ENCODE peak calls at places on chromosome 1, in ten cellular contexts. One of them, this sample, is unnamed.

GRCh38 chr1:3423245-3423829 is 31.1 kb upstream of the ARHGEF16 start:
- DNase-seq in Ammon's horn: peak; percentile 83
- DNase-seq in left ventricle myocardium superior: peak; percentile 92
- DNase-seq in BJ: no peak
- DNase-seq in NCI-H187: no peak
- DNase-seq in iris pigment epithelial cell: no peak
- DNase-seq in Karpas-422: no peak
- DNase-seq in activated T-cell treated with anti-CD3 and anti-CD28 coated beads, Interleukin-2, amount 50 U/mL, for 24 hours: no peak
- DNase-seq in foreskin fibroblast: no peak
- DNase-seq in activated naive CD4-positive, alpha-beta T cell: no peak
- DNase-seq in this sample: no peak

GRCh38 chr1:155872527-155872926 is 13.2 kb downstream of the SYT11 start:
- DNase-seq in Ammon's horn: peak; percentile 84
- DNase-seq in left ventricle myocardium superior: no peak
- DNase-seq in BJ: no peak
- DNase-seq in NCI-H187: no peak
- DNase-seq in iris pigment epithelial cell: no peak
- DNase-seq in Karpas-422: no peak
- DNase-seq in activated T-cell treated with anti-CD3 and anti-CD28 coated beads, Interleukin-2, amount 50 U/mL, for 24 hours: no peak
- DNase-seq in foreskin fibroblast: no peak
- DNase-seq in activated naive CD4-positive, alpha-beta T cell: no peak
- DNase-seq in this sample: no peak

GRCh38 chr1:44505210-44505993 is 100.3 kb downstream of the RNF220 start:
- DNase-seq in Ammon's horn: no peak
- DNase-seq in left ventricle myocardium superior: peak; percentile 48
- DNase-seq in BJ: no peak
- DNase-seq in NCI-H187: no peak
- DNase-seq in iris pigment epithelial cell: peak; percentile 2
- DNase-seq in Karpas-422: no peak
- DNase-seq in activated T-cell treated with anti-CD3 and anti-CD28 coated beads, Interleukin-2, amount 50 U/mL, for 24 hours: no peak
- DNase-seq in foreskin fibroblast: no peak
- DNase-seq in activated naive CD4-positive, alpha-beta T cell: no peak
- DNase-seq in this sample: no peak

GRCh38 chr1:243397613-243398321 is 141.9 kb downstream of the SDCCAG8 start:
- DNase-seq in Ammon's horn: no peak
- DNase-seq in left ventricle myocardium superior: no peak
- DNase-seq in BJ: no peak
- DNase-seq in NCI-H187: no peak
- DNase-seq in iris pigment epithelial cell: no peak
- DNase-seq in Karpas-422: no peak
- DNase-seq in activated T-cell treated with anti-CD3 and anti-CD28 coated beads, Interleukin-2, amount 50 U/mL, for 24 hours: no peak
- DNase-seq in foreskin fibroblast: no peak
- DNase-seq in activated naive CD4-positive, alpha-beta T cell: no peak
- DNase-seq in this sample: no peak

GRCh38 chr1:41769068-41769467 is 149.7 kb downstream of the HIVEP3 start:
- DNase-seq in Ammon's horn: no peak
- DNase-seq in left ventricle myocardium superior: no peak
- DNase-seq in BJ: no peak
- DNase-seq in NCI-H187: no peak
- DNase-seq in iris pigment epithelial cell: no peak
- DNase-seq in Karpas-422: no peak
- DNase-seq in activated T-cell treated with anti-CD3 and anti-CD28 coated beads, Interleukin-2, amount 50 U/mL, for 24 hours: peak; percentile 8
- DNase-seq in foreskin fibroblast: no peak
- DNase-seq in activated naive CD4-positive, alpha-beta T cell: no peak
- DNase-seq in this sample: no peak

GRCh38 chr1:246608616-246609376 is 42.5 kb downstream of the CNST start:
- DNase-seq in Ammon's horn: no peak
- DNase-seq in left ventricle myocardium superior: peak; percentile 68
- DNase-seq in BJ: peak; percentile 74
- DNase-seq in NCI-H187: no peak
- DNase-seq in iris pigment epithelial cell: peak; percentile 97
- DNase-seq in Karpas-422: no peak
- DNase-seq in activated T-cell treated with anti-CD3 and anti-CD28 coated beads, Interleukin-2, amount 50 U/mL, for 24 hours: peak; percentile 47
- DNase-seq in foreskin fibroblast: peak; percentile 96
- DNase-seq in activated naive CD4-positive, alpha-beta T cell: no peak
- DNase-seq in this sample: peak; percentile 89

GRCh38 chr1:84888753-84889152 is 4.3 kb downstream of the LPAR3 start:
- DNase-seq in Ammon's horn: no peak
- DNase-seq in left ventricle myocardium superior: no peak
- DNase-seq in BJ: no peak
- DNase-seq in NCI-H187: no peak
- DNase-seq in iris pigment epithelial cell: no peak
- DNase-seq in Karpas-422: no peak
- DNase-seq in activated T-cell treated with anti-CD3 and anti-CD28 coated beads, Interleukin-2, amount 50 U/mL, for 24 hours: no peak
- DNase-seq in foreskin fibroblast: no peak
- DNase-seq in activated naive CD4-positive, alpha-beta T cell: no peak
- DNase-seq in this sample: no peak

GRCh38 chr1:87450615-87451209 is 122.0 kb downstream of the LMO4 start:
- DNase-seq in Ammon's horn: no peak
- DNase-seq in left ventricle myocardium superior: peak; percentile 37
- DNase-seq in BJ: no peak
- DNase-seq in NCI-H187: no peak
- DNase-seq in iris pigment epithelial cell: no peak
- DNase-seq in Karpas-422: peak; percentile 72
- DNase-seq in activated T-cell treated with anti-CD3 and anti-CD28 coated beads, Interleukin-2, amount 50 U/mL, for 24 hours: no peak
- DNase-seq in foreskin fibroblast: no peak
- DNase-seq in activated naive CD4-positive, alpha-beta T cell: no peak
- DNase-seq in this sample: no peak

GRCh38 chr1:45864124-45864721 is 60.8 kb downstream of the MAST2 start:
- DNase-seq in Ammon's horn: peak; percentile 28
- DNase-seq in left ventricle myocardium superior: no peak
- DNase-seq in BJ: no peak
- DNase-seq in NCI-H187: no peak
- DNase-seq in iris pigment epithelial cell: peak; percentile 38
- DNase-seq in Karpas-422: no peak
- DNase-seq in activated T-cell treated with anti-CD3 and anti-CD28 coated beads, Interleukin-2, amount 50 U/mL, for 24 hours: no peak
- DNase-seq in foreskin fibroblast: no peak
- DNase-seq in activated naive CD4-positive, alpha-beta T cell: no peak
- DNase-seq in this sample: no peak

GRCh38 chr1:37319284-37319683 is 155.1 kb upstream of the ZC3H12A start:
- DNase-seq in Ammon's horn: no peak
- DNase-seq in left ventricle myocardium superior: no peak
- DNase-seq in BJ: no peak
- DNase-seq in NCI-H187: no peak
- DNase-seq in iris pigment epithelial cell: no peak
- DNase-seq in Karpas-422: no peak
- DNase-seq in activated T-cell treated with anti-CD3 and anti-CD28 coated beads, Interleukin-2, amount 50 U/mL, for 24 hours: no peak
- DNase-seq in foreskin fibroblast: no peak
- DNase-seq in activated naive CD4-positive, alpha-beta T cell: no peak
- DNase-seq in this sample: no peak

GRCh38 chr1:3011631-3012510 is 9.4 kb upstream of the ACTRT2 start:
- DNase-seq in Ammon's horn: peak; percentile 60
- DNase-seq in left ventricle myocardium superior: peak; percentile 23
- DNase-seq in BJ: no peak
- DNase-seq in NCI-H187: no peak
- DNase-seq in iris pigment epithelial cell: no peak
- DNase-seq in Karpas-422: no peak
- DNase-seq in activated T-cell treated with anti-CD3 and anti-CD28 coated beads, Interleukin-2, amount 50 U/mL, for 24 hours: no peak
- DNase-seq in foreskin fibroblast: no peak
- DNase-seq in activated naive CD4-positive, alpha-beta T cell: no peak
- DNase-seq in this sample: no peak

GRCh38 chr1:148372731-148373130 is 110.4 kb downstream of the PPIAL4G start:
- DNase-seq in Ammon's horn: no peak
- DNase-seq in left ventricle myocardium superior: no peak
- DNase-seq in BJ: no peak
- DNase-seq in NCI-H187: no peak
- DNase-seq in iris pigment epithelial cell: peak; percentile 36
- DNase-seq in Karpas-422: no peak
- DNase-seq in activated T-cell treated with anti-CD3 and anti-CD28 coated beads, Interleukin-2, amount 50 U/mL, for 24 hours: no peak
- DNase-seq in foreskin fibroblast: peak; percentile 28
- DNase-seq in activated naive CD4-positive, alpha-beta T cell: no peak
- DNase-seq in this sample: peak; percentile 59

GRCh38 chr1:93219443-93219842 is 38.9 kb downstream of the CCDC18 start:
- DNase-seq in Ammon's horn: no peak
- DNase-seq in left ventricle myocardium superior: no peak
- DNase-seq in BJ: no peak
- DNase-seq in NCI-H187: no peak
- DNase-seq in iris pigment epithelial cell: peak; percentile 87
- DNase-seq in Karpas-422: no peak
- DNase-seq in activated T-cell treated with anti-CD3 and anti-CD28 coated beads, Interleukin-2, amount 50 U/mL, for 24 hours: no peak
- DNase-seq in foreskin fibroblast: no peak
- DNase-seq in activated naive CD4-positive, alpha-beta T cell: no peak
- DNase-seq in this sample: no peak

GRCh38 chr1:201719812-201720521 is 109.0 kb upstream of the IPO9 start:
- DNase-seq in Ammon's horn: peak; percentile 94
- DNase-seq in left ventricle myocardium superior: peak; percentile 86
- DNase-seq in BJ: peak; percentile 68
- DNase-seq in NCI-H187: no peak
- DNase-seq in iris pigment epithelial cell: peak; percentile 93
- DNase-seq in Karpas-422: no peak
- DNase-seq in activated T-cell treated with anti-CD3 and anti-CD28 coated beads, Interleukin-2, amount 50 U/mL, for 24 hours: no peak
- DNase-seq in foreskin fibroblast: peak; percentile 66
- DNase-seq in activated naive CD4-positive, alpha-beta T cell: no peak
- DNase-seq in this sample: no peak

GRCh38 chr1:12621346-12622320 is 3.6 kb upstream of the DHRS3 start:
- DNase-seq in Ammon's horn: no peak
- DNase-seq in left ventricle myocardium superior: peak; percentile 68
- DNase-seq in BJ: no peak
- DNase-seq in NCI-H187: no peak
- DNase-seq in iris pigment epithelial cell: no peak
- DNase-seq in Karpas-422: no peak
- DNase-seq in activated T-cell treated with anti-CD3 and anti-CD28 coated beads, Interleukin-2, amount 50 U/mL, for 24 hours: no peak
- DNase-seq in foreskin fibroblast: no peak
- DNase-seq in activated naive CD4-positive, alpha-beta T cell: no peak
- DNase-seq in this sample: no peak

This sample was measured in COLO829.